ENCODE peak calls at places on chromosomes 5 and 9, in eight cellular contexts. One of them, this sample, is unnamed.

GRCh38 chr9:97468658-97469448 is 32.6 kb upstream of the TMOD1 start:
- DNase-seq in stimulated activated naive CD8-positive, alpha-beta T cell treated with anti-CD3 and anti-CD28 coated beads, Interleukin-15, Interleukin-2, amounts not matched to agents 100 U/mL and 50 U/mL, for 24 hours: peak
- DNase-seq in endothelial cell: peak
- DNase-seq in cardiac muscle cell: peak
- DNase-seq in cardiac fibroblast: peak
- DNase-seq in coronary artery: peak
- DNase-seq in uterus: peak
- DNase-seq in NCI-H2081: peak
- DNase-seq in this sample: peak

GRCh38 chr5:60184599-60184998 is 291.1 kb upstream of the PDE4D start:
- DNase-seq in stimulated activated naive CD8-positive, alpha-beta T cell treated with anti-CD3 and anti-CD28 coated beads, Interleukin-15, Interleukin-2, amounts not matched to agents 100 U/mL and 50 U/mL, for 24 hours: no peak
- DNase-seq in endothelial cell: no peak
- DNase-seq in cardiac muscle cell: no peak
- DNase-seq in cardiac fibroblast: peak
- DNase-seq in coronary artery: no peak
- DNase-seq in uterus: no peak
- DNase-seq in NCI-H2081: no peak
- DNase-seq in this sample: peak

GRCh38 chr5:88996366-88996765 is 113.4 kb upstream of the MEF2C start:
- DNase-seq in stimulated activated naive CD8-positive, alpha-beta T cell treated with anti-CD3 and anti-CD28 coated beads, Interleukin-15, Interleukin-2, amounts not matched to agents 100 U/mL and 50 U/mL, for 24 hours: no peak
- DNase-seq in endothelial cell: no peak
- DNase-seq in cardiac muscle cell: peak
- DNase-seq in cardiac fibroblast: no peak
- DNase-seq in coronary artery: no peak
- DNase-seq in uterus: no peak
- DNase-seq in NCI-H2081: no peak
- DNase-seq in this sample: no peak

GRCh38 chr9:112203536-112203935 is 28.4 kb upstream of the SUSD1 start:
- DNase-seq in stimulated activated naive CD8-positive, alpha-beta T cell treated with anti-CD3 and anti-CD28 coated beads, Interleukin-15, Interleukin-2, amounts not matched to agents 100 U/mL and 50 U/mL, for 24 hours: no peak
- DNase-seq in endothelial cell: no peak
- DNase-seq in cardiac muscle cell: no peak
- DNase-seq in cardiac fibroblast: peak
- DNase-seq in coronary artery: no peak
- DNase-seq in uterus: no peak
- DNase-seq in NCI-H2081: no peak
- DNase-seq in this sample: peak

GRCh38 chr9:7967851-7968250 is 168.3 kb upstream of the DMAC1 start:
- DNase-seq in stimulated activated naive CD8-positive, alpha-beta T cell treated with anti-CD3 and anti-CD28 coated beads, Interleukin-15, Interleukin-2, amounts not matched to agents 100 U/mL and 50 U/mL, for 24 hours: no peak
- DNase-seq in endothelial cell: no peak
- DNase-seq in cardiac muscle cell: no peak
- DNase-seq in cardiac fibroblast: no peak
- DNase-seq in coronary artery: no peak
- DNase-seq in uterus: no peak
- DNase-seq in NCI-H2081: no peak
- DNase-seq in this sample: no peak

GRCh38 chr9:99820330-99821186 is 1.1 kb upstream of the NR4A3 start:
- DNase-seq in stimulated activated naive CD8-positive, alpha-beta T cell treated with anti-CD3 and anti-CD28 coated beads, Interleukin-15, Interleukin-2, amounts not matched to agents 100 U/mL and 50 U/mL, for 24 hours: peak
- DNase-seq in endothelial cell: no peak
- DNase-seq in cardiac muscle cell: peak
- DNase-seq in cardiac fibroblast: peak
- DNase-seq in coronary artery: peak
- DNase-seq in uterus: peak
- DNase-seq in NCI-H2081: peak
- DNase-seq in this sample: peak

GRCh38 chr9:82934949-82935348 is 128.0 kb downstream of the RASEF start:
- DNase-seq in stimulated activated naive CD8-positive, alpha-beta T cell treated with anti-CD3 and anti-CD28 coated beads, Interleukin-15, Interleukin-2, amounts not matched to agents 100 U/mL and 50 U/mL, for 24 hours: no peak
- DNase-seq in endothelial cell: no peak
- DNase-seq in cardiac muscle cell: no peak
- DNase-seq in cardiac fibroblast: peak
- DNase-seq in coronary artery: no peak
- DNase-seq in uterus: no peak
- DNase-seq in NCI-H2081: no peak
- DNase-seq in this sample: peak

GRCh38 chr9:21096901-21097255 is 19.1 kb upstream of the IFNB1 start:
- DNase-seq in stimulated activated naive CD8-positive, alpha-beta T cell treated with anti-CD3 and anti-CD28 coated beads, Interleukin-15, Interleukin-2, amounts not matched to agents 100 U/mL and 50 U/mL, for 24 hours: no peak
- DNase-seq in endothelial cell: no peak
- DNase-seq in cardiac muscle cell: no peak
- DNase-seq in cardiac fibroblast: no peak
- DNase-seq in coronary artery: no peak
- DNase-seq in uterus: no peak
- DNase-seq in NCI-H2081: no peak
- DNase-seq in this sample: peak

GRCh38 chr5:66958984-66959641 is 237.5 kb downstream of the CD180 start:
- DNase-seq in stimulated activated naive CD8-positive, alpha-beta T cell treated with anti-CD3 and anti-CD28 coated beads, Interleukin-15, Interleukin-2, amounts not matched to agents 100 U/mL and 50 U/mL, for 24 hours: no peak
- DNase-seq in endothelial cell: no peak
- DNase-seq in cardiac muscle cell: peak
- DNase-seq in cardiac fibroblast: peak
- DNase-seq in coronary artery: no peak
- DNase-seq in uterus: peak
- DNase-seq in NCI-H2081: no peak
- DNase-seq in this sample: peak

GRCh38 chr9:115691686-115692085 is 461.9 kb upstream of the PAPPA start:
- DNase-seq in stimulated activated naive CD8-positive, alpha-beta T cell treated with anti-CD3 and anti-CD28 coated beads, Interleukin-15, Interleukin-2, amounts not matched to agents 100 U/mL and 50 U/mL, for 24 hours: no peak
- DNase-seq in endothelial cell: no peak
- DNase-seq in cardiac muscle cell: no peak
- DNase-seq in cardiac fibroblast: peak
- DNase-seq in coronary artery: no peak
- DNase-seq in uterus: no peak
- DNase-seq in NCI-H2081: no peak
- DNase-seq in this sample: peak

GRCh38 chr5:120464627-120465280 is 654 bp downstream of the PRR16 start:
- DNase-seq in stimulated activated naive CD8-positive, alpha-beta T cell treated with anti-CD3 and anti-CD28 coated beads, Interleukin-15, Interleukin-2, amounts not matched to agents 100 U/mL and 50 U/mL, for 24 hours: peak
- DNase-seq in endothelial cell: peak
- DNase-seq in cardiac muscle cell: peak
- DNase-seq in cardiac fibroblast: peak
- DNase-seq in coronary artery: no peak
- DNase-seq in uterus: peak
- DNase-seq in NCI-H2081: peak
- DNase-seq in this sample: peak

GRCh38 chr9:123614503-123615258 is 258.7 kb downstream of the CRB2 start:
- DNase-seq in stimulated activated naive CD8-positive, alpha-beta T cell treated with anti-CD3 and anti-CD28 coated beads, Interleukin-15, Interleukin-2, amounts not matched to agents 100 U/mL and 50 U/mL, for 24 hours: no peak
- DNase-seq in endothelial cell: no peak
- DNase-seq in cardiac muscle cell: no peak
- DNase-seq in cardiac fibroblast: no peak
- DNase-seq in coronary artery: no peak
- DNase-seq in uterus: no peak
- DNase-seq in NCI-H2081: peak
- DNase-seq in this sample: no peak

GRCh38 chr5:95520176-95520575 is 34.6 kb downstream of the SKIC3 start:
- DNase-seq in stimulated activated naive CD8-positive, alpha-beta T cell treated with anti-CD3 and anti-CD28 coated beads, Interleukin-15, Interleukin-2, amounts not matched to agents 100 U/mL and 50 U/mL, for 24 hours: no peak
- DNase-seq in endothelial cell: no peak
- DNase-seq in cardiac muscle cell: no peak
- DNase-seq in cardiac fibroblast: no peak
- DNase-seq in coronary artery: no peak
- DNase-seq in uterus: no peak
- DNase-seq in NCI-H2081: no peak
- DNase-seq in this sample: no peak

GRCh38 chr5:24742334-24742733 is 97.6 kb upstream of the CDH10 start:
- DNase-seq in stimulated activated naive CD8-positive, alpha-beta T cell treated with anti-CD3 and anti-CD28 coated beads, Interleukin-15, Interleukin-2, amounts not matched to agents 100 U/mL and 50 U/mL, for 24 hours: no peak
- DNase-seq in endothelial cell: no peak
- DNase-seq in cardiac muscle cell: no peak
- DNase-seq in cardiac fibroblast: peak
- DNase-seq in coronary artery: no peak
- DNase-seq in uterus: no peak
- DNase-seq in NCI-H2081: no peak
- DNase-seq in this sample: no peak

GRCh38 chr9:83066771-83067170 is 3.8 kb upstream of the RASEF start:
- DNase-seq in stimulated activated naive CD8-positive, alpha-beta T cell treated with anti-CD3 and anti-CD28 coated beads, Interleukin-15, Interleukin-2, amounts not matched to agents 100 U/mL and 50 U/mL, for 24 hours: no peak
- DNase-seq in endothelial cell: no peak
- DNase-seq in cardiac muscle cell: no peak
- DNase-seq in cardiac fibroblast: no peak
- DNase-seq in coronary artery: no peak
- DNase-seq in uterus: no peak
- DNase-seq in NCI-H2081: no peak
- DNase-seq in this sample: peak

GRCh38 chr9:78620764-78621163 is 323.8 kb downstream of the PSAT1 start:
- DNase-seq in stimulated activated naive CD8-positive, alpha-beta T cell treated with anti-CD3 and anti-CD28 coated beads, Interleukin-15, Interleukin-2, amounts not matched to agents 100 U/mL and 50 U/mL, for 24 hours: no peak
- DNase-seq in endothelial cell: no peak
- DNase-seq in cardiac muscle cell: no peak
- DNase-seq in cardiac fibroblast: peak
- DNase-seq in coronary artery: no peak
- DNase-seq in uterus: no peak
- DNase-seq in NCI-H2081: no peak
- DNase-seq in this sample: peak

GRCh38 chr5:44603496-44604272 is 205.1 kb upstream of the MRPS30 start:
- DNase-seq in stimulated activated naive CD8-positive, alpha-beta T cell treated with anti-CD3 and anti-CD28 coated beads, Interleukin-15, Interleukin-2, amounts not matched to agents 100 U/mL and 50 U/mL, for 24 hours: no peak
- DNase-seq in endothelial cell: peak
- DNase-seq in cardiac muscle cell: no peak
- DNase-seq in cardiac fibroblast: no peak
- DNase-seq in coronary artery: no peak
- DNase-seq in uterus: no peak
- DNase-seq in NCI-H2081: no peak
- DNase-seq in this sample: peak

GRCh38 chr9:132858756-132859155 is 19.3 kb downstream of the AK8 start:
- DNase-seq in stimulated activated naive CD8-positive, alpha-beta T cell treated with anti-CD3 and anti-CD28 coated beads, Interleukin-15, Interleukin-2, amounts not matched to agents 100 U/mL and 50 U/mL, for 24 hours: no peak
- DNase-seq in endothelial cell: no peak
- DNase-seq in cardiac muscle cell: no peak
- DNase-seq in cardiac fibroblast: no peak
- DNase-seq in coronary artery: no peak
- DNase-seq in uterus: no peak
- DNase-seq in NCI-H2081: no peak
- DNase-seq in this sample: no peak

GRCh38 chr9:6907772-6908381 is 150.1 kb downstream of the KDM4C start:
- DNase-seq in stimulated activated naive CD8-positive, alpha-beta T cell treated with anti-CD3 and anti-CD28 coated beads, Interleukin-15, Interleukin-2, amounts not matched to agents 100 U/mL and 50 U/mL, for 24 hours: no peak
- DNase-seq in endothelial cell: peak
- DNase-seq in cardiac muscle cell: peak
- DNase-seq in cardiac fibroblast: peak
- DNase-seq in coronary artery: no peak
- DNase-seq in uterus: no peak
- DNase-seq in NCI-H2081: peak
- DNase-seq in this sample: peak

GRCh38 chr5:128304121-128304520 is 220.6 kb downstream of the SLC12A2 start:
- DNase-seq in stimulated activated naive CD8-positive, alpha-beta T cell treated with anti-CD3 and anti-CD28 coated beads, Interleukin-15, Interleukin-2, amounts not matched to agents 100 U/mL and 50 U/mL, for 24 hours: no peak
- DNase-seq in endothelial cell: no peak
- DNase-seq in cardiac muscle cell: peak
- DNase-seq in cardiac fibroblast: peak
- DNase-seq in coronary artery: no peak
- DNase-seq in uterus: no peak
- DNase-seq in NCI-H2081: no peak
- DNase-seq in this sample: peak

GRCh38 chr5:130954336-130954735 is 210.7 kb downstream of the HINT1 start:
- DNase-seq in stimulated activated naive CD8-positive, alpha-beta T cell treated with anti-CD3 and anti-CD28 coated beads, Interleukin-15, Interleukin-2, amounts not matched to agents 100 U/mL and 50 U/mL, for 24 hours: no peak
- DNase-seq in endothelial cell: no peak
- DNase-seq in cardiac muscle cell: no peak
- DNase-seq in cardiac fibroblast: no peak
- DNase-seq in coronary artery: no peak
- DNase-seq in uterus: no peak
- DNase-seq in NCI-H2081: no peak
- DNase-seq in this sample: no peak

GRCh38 chr9:124306098-124306735 is 48.5 kb downstream of the NEK6 start:
- DNase-seq in stimulated activated naive CD8-positive, alpha-beta T cell treated with anti-CD3 and anti-CD28 coated beads, Interleukin-15, Interleukin-2, amounts not matched to agents 100 U/mL and 50 U/mL, for 24 hours: no peak
- DNase-seq in endothelial cell: no peak
- DNase-seq in cardiac muscle cell: no peak
- DNase-seq in cardiac fibroblast: peak
- DNase-seq in coronary artery: no peak
- DNase-seq in uterus: no peak
- DNase-seq in NCI-H2081: no peak
- DNase-seq in this sample: peak

GRCh38 chr9:99593621-99594020 is 228.1 kb upstream of the NR4A3 start:
- DNase-seq in stimulated activated naive CD8-positive, alpha-beta T cell treated with anti-CD3 and anti-CD28 coated beads, Interleukin-15, Interleukin-2, amounts not matched to agents 100 U/mL and 50 U/mL, for 24 hours: no peak
- DNase-seq in endothelial cell: no peak
- DNase-seq in cardiac muscle cell: no peak
- DNase-seq in cardiac fibroblast: no peak
- DNase-seq in coronary artery: no peak
- DNase-seq in uterus: no peak
- DNase-seq in NCI-H2081: peak
- DNase-seq in this sample: no peak

GRCh38 chr5:157049605-157050004 is 9.3 kb downstream of the HAVCR1 start:
- DNase-seq in stimulated activated naive CD8-positive, alpha-beta T cell treated with anti-CD3 and anti-CD28 coated beads, Interleukin-15, Interleukin-2, amounts not matched to agents 100 U/mL and 50 U/mL, for 24 hours: no peak
- DNase-seq in endothelial cell: no peak
- DNase-seq in cardiac muscle cell: no peak
- DNase-seq in cardiac fibroblast: no peak
- DNase-seq in coronary artery: no peak
- DNase-seq in uterus: no peak
- DNase-seq in NCI-H2081: no peak
- DNase-seq in this sample: no peak

GRCh38 chr5:147098233-147098790 is 136.5 kb upstream of the STK32A start:
- DNase-seq in stimulated activated naive CD8-positive, alpha-beta T cell treated with anti-CD3 and anti-CD28 coated beads, Interleukin-15, Interleukin-2, amounts not matched to agents 100 U/mL and 50 U/mL, for 24 hours: peak
- DNase-seq in endothelial cell: peak
- DNase-seq in cardiac muscle cell: peak
- DNase-seq in cardiac fibroblast: peak
- DNase-seq in coronary artery: no peak
- DNase-seq in uterus: no peak
- DNase-seq in NCI-H2081: no peak
- DNase-seq in this sample: peak

GRCh38 chr9:93905473-93906133 is 49.6 kb downstream of the BARX1 start:
- DNase-seq in stimulated activated naive CD8-positive, alpha-beta T cell treated with anti-CD3 and anti-CD28 coated beads, Interleukin-15, Interleukin-2, amounts not matched to agents 100 U/mL and 50 U/mL, for 24 hours: no peak
- DNase-seq in endothelial cell: no peak
- DNase-seq in cardiac muscle cell: no peak
- DNase-seq in cardiac fibroblast: no peak
- DNase-seq in coronary artery: peak
- DNase-seq in uterus: no peak
- DNase-seq in NCI-H2081: no peak
- DNase-seq in this sample: no peak

GRCh38 chr5:32753051-32753450 is 41.9 kb downstream of the NPR3 start:
- DNase-seq in stimulated activated naive CD8-positive, alpha-beta T cell treated with anti-CD3 and anti-CD28 coated beads, Interleukin-15, Interleukin-2, amounts not matched to agents 100 U/mL and 50 U/mL, for 24 hours: no peak
- DNase-seq in endothelial cell: no peak
- DNase-seq in cardiac muscle cell: no peak
- DNase-seq in cardiac fibroblast: peak
- DNase-seq in coronary artery: no peak
- DNase-seq in uterus: no peak
- DNase-seq in NCI-H2081: no peak
- DNase-seq in this sample: peak

GRCh38 chr9:93270976-93271375 is 87.0 kb downstream of the WNK2 start:
- DNase-seq in stimulated activated naive CD8-positive, alpha-beta T cell treated with anti-CD3 and anti-CD28 coated beads, Interleukin-15, Interleukin-2, amounts not matched to agents 100 U/mL and 50 U/mL, for 24 hours: no peak
- DNase-seq in endothelial cell: no peak
- DNase-seq in cardiac muscle cell: no peak
- DNase-seq in cardiac fibroblast: no peak
- DNase-seq in coronary artery: no peak
- DNase-seq in uterus: no peak
- DNase-seq in NCI-H2081: no peak
- DNase-seq in this sample: no peak

GRCh38 chr5:101637599-101637998 is 658.5 kb downstream of the SLCO4C1 start:
- DNase-seq in stimulated activated naive CD8-positive, alpha-beta T cell treated with anti-CD3 and anti-CD28 coated beads, Interleukin-15, Interleukin-2, amounts not matched to agents 100 U/mL and 50 U/mL, for 24 hours: no peak
- DNase-seq in endothelial cell: no peak
- DNase-seq in cardiac muscle cell: no peak
- DNase-seq in cardiac fibroblast: no peak
- DNase-seq in coronary artery: no peak
- DNase-seq in uterus: no peak
- DNase-seq in NCI-H2081: no peak
- DNase-seq in this sample: no peak